ENCODE peak calls at places on chromosomes 5 and 9, in ten cellular contexts. C is midbrain; A is cardiac muscle cell; X is NCI-H446 treated with DMSO at 0.1 percent for 48 hours; N is NCI-H1105; J is LHCN-M2; L is hypothalamus; Z is SW 1271; B is naive thymus-derived CD8-positive, alpha-beta T cell; Y is activated CD4-positive, alpha-beta T cell treated with anti-CD3 and anti-CD28 coated beads, Interleukin-2, amount 50 U/mL, for 1 hour. R is an unnamed sample.

GRCh38 chr5:152542741-152543140 is 137.7 kb upstream of the NMUR2 start:
- DNase-seq in C (no peak), A (peak), X (no peak), N (no peak), J (peak), L (no peak), Z (no peak), B (no peak), Y (no peak), R (no peak)

GRCh38 chr5:55541056-55541635 is 6.4 kb upstream of the PLPP1 start:
- DNase-seq in C (no peak), A (no peak), X (no peak), N (no peak), J (no peak), L (no peak), Z (no peak), B (no peak), Y (no peak), R (no peak)

GRCh38 chr9:16026886-16027285 is 474.0 kb downstream of the CCDC171 start:
- DNase-seq in C (no peak), A (no peak), X (no peak), N (no peak), J (no peak), L (no peak), Z (no peak), B (no peak), Y (no peak), R (no peak)

GRCh38 chr9:69044226-69045219 is 9.0 kb downstream of the FXN start:
- DNase-seq in C (no peak), A (peak), X (no peak), N (no peak), J (peak), L (no peak), Z (peak), B (no peak), Y (no peak), R (no peak)

GRCh38 chr9:120878188-120879130 is 1.5 kb upstream of the PHF19 start:
- DNase-seq in C (no peak), A (no peak), X (no peak), N (no peak), J (no peak), L (no peak), Z (no peak), B (no peak), Y (no peak), R (no peak)

GRCh38 chr5:96115467-96115812 is 153.8 kb upstream of the ELL2 start:
- DNase-seq in C (no peak), A (no peak), X (no peak), N (no peak), J (no peak), L (no peak), Z (no peak), B (no peak), Y (no peak), R (no peak)

GRCh38 chr9:19405771-19406170 is 3.0 kb upstream of the ACER2 start:
- DNase-seq in C (no peak), A (no peak), X (no peak), N (no peak), J (no peak), L (no peak), Z (no peak), B (no peak), Y (no peak), R (no peak)

GRCh38 chr9:76162109-76162730 is 232.0 kb downstream of the RFK start:
- DNase-seq in C (no peak), A (no peak), X (no peak), N (no peak), J (peak), L (no peak), Z (no peak), B (no peak), Y (no peak), R (no peak)

GRCh38 chr5:136309932-136310598 is 55.3 kb downstream of the TRPC7 start:
- DNase-seq in C (no peak), A (no peak), X (no peak), N (no peak), J (no peak), L (no peak), Z (no peak), B (no peak), Y (no peak), R (no peak)

GRCh38 chr5:143527808-143528207 is 124.3 kb upstream of the NR3C1 start:
- DNase-seq in C (no peak), A (no peak), X (no peak), N (no peak), J (peak), L (no peak), Z (no peak), B (no peak), Y (no peak), R (no peak)

GRCh38 chr9:16241231-16241630 is 629.2 kb downstream of the BNC2 start:
- DNase-seq in C (no peak), A (no peak), X (no peak), N (no peak), J (peak), L (no peak), Z (no peak), B (no peak), Y (no peak), R (no peak)

GRCh38 chr9:87883990-87884389 is 1.3 kb downstream of the SPATA31E1 start:
- DNase-seq in C (no peak), A (no peak), X (no peak), N (no peak), J (no peak), L (no peak), Z (no peak), B (no peak), Y (no peak), R (no peak)

GRCh38 chr9:76576344-76576743 is 117.4 kb downstream of the GCNT1 start:
- DNase-seq in C (no peak), A (no peak), X (no peak), N (no peak), J (peak), L (no peak), Z (no peak), B (no peak), Y (peak), R (peak)

GRCh38 chr9:128721487-128722010 is 2.4 kb downstream of the ZDHHC12 start:
- DNase-seq in C (no peak), A (no peak), X (no peak), N (no peak), J (no peak), L (no peak), Z (no peak), B (no peak), Y (no peak), R (no peak)

GRCh38 chr9:89593776-89594427 is 10.9 kb upstream of the GADD45G start:
- DNase-seq in C (no peak), A (peak), X (no peak), N (peak), J (no peak), L (no peak), Z (peak), B (peak), Y (peak), R (peak)

GRCh38 chr5:124230456-124230855 is 516.0 kb downstream of the ZNF608 start:
- DNase-seq in C (no peak), A (peak), X (no peak), N (no peak), J (no peak), L (no peak), Z (no peak), B (no peak), Y (no peak), R (no peak)

GRCh38 chr9:130946778-130947617 is 8.0 kb upstream of the FIBCD1 start:
- DNase-seq in C (no peak), A (no peak), X (no peak), N (no peak), J (peak), L (no peak), Z (no peak), B (no peak), Y (no peak), R (no peak)

GRCh38 chr9:73149371-73150067 is 2.1 kb upstream of the ANXA1 start:
- DNase-seq in C (no peak), A (no peak), X (peak), N (no peak), J (peak), L (no peak), Z (peak), B (no peak), Y (no peak), R (peak)

GRCh38 chr5:78819166-78819565 is 165.9 kb downstream of the ARSB start:
- DNase-seq in C (no peak), A (no peak), X (no peak), N (no peak), J (no peak), L (no peak), Z (no peak), B (no peak), Y (no peak), R (no peak)

GRCh38 chr5:45533692-45534091 is 162.5 kb downstream of the HCN1 start:
- DNase-seq in C (no peak), A (no peak), X (no peak), N (no peak), J (no peak), L (no peak), Z (no peak), B (no peak), Y (no peak), R (no peak)

GRCh38 chr5:11384441-11385250 is 519.6 kb downstream of the CTNND2 start:
- DNase-seq in C (peak), A (peak), X (no peak), N (peak), J (no peak), L (no peak), Z (no peak), B (no peak), Y (no peak), R (no peak)

GRCh38 chr9:88651682-88652633 is 117.0 kb downstream of the NXNL2 start:
- DNase-seq in C (peak), A (no peak), X (no peak), N (no peak), J (peak), L (no peak), Z (no peak), B (no peak), Y (no peak), R (no peak)

GRCh38 chr9:94945191-94946144 is 219.0 kb downstream of the AOPEP start:
- DNase-seq in C (no peak), A (no peak), X (peak), N (no peak), J (peak), L (no peak), Z (no peak), B (no peak), Y (no peak), R (no peak)

GRCh38 chr5:31992377-31992776 is 181.7 kb downstream of the GOLPH3 start:
- DNase-seq in C (no peak), A (no peak), X (no peak), N (no peak), J (no peak), L (no peak), Z (no peak), B (no peak), Y (no peak), R (no peak)